ENCODE peak calls at places on chromosome 1, in five cellular contexts. M, Z, E, G and N are unnamed samples.

GRCh38 chr1:62428351-62428750 is 8.5 kb upstream of the USP1 start:
- DNase-seq in E (no peak), Z (no peak), G (no peak), M (no peak), N (no peak)

GRCh38 chr1:28056129-28056925 is 32.1 kb downstream of the EYA3 start:
- DNase-seq in Z (no peak), E (no peak), G (no peak), M (no peak), N (no peak)

GRCh38 chr1:107706181-107706580 is 258.8 kb downstream of the VAV3 start:
- DNase-seq in G (no peak), E (no peak), Z (no peak), M (no peak), N (no peak)

GRCh38 chr1:214318356-214318755 is 37.4 kb downstream of the SMYD2 start:
- DNase-seq in G (peak), M (no peak), E (peak), Z (no peak), N (no peak)

GRCh38 chr1:29650041-29650400 is 413.7 kb downstream of the PTPRU start:
- DNase-seq in G (no peak), M (no peak), Z (no peak), E (no peak), N (no peak)

GRCh38 chr1:13699936-13700520 is at the start of gene PRDM2:
- DNase-seq in E (no peak), M (peak), Z (peak), G (no peak), N (peak)

GRCh38 chr1:43267818-43268425 is 1.9 kb upstream of the TMEM125 start:
- DNase-seq in E (no peak), Z (peak), M (no peak), G (no peak), N (peak)

GRCh38 chr1:220219865-220220698 is 52.2 kb downstream of the RAB3GAP2 start:
- DNase-seq in Z (no peak), G (no peak), M (no peak), E (no peak), N (no peak)

GRCh38 chr1:245934409-245934808 is 572.7 kb downstream of the SMYD3 start:
- DNase-seq in G (no peak), Z (no peak), E (no peak), M (no peak), N (no peak)

GRCh38 chr1:177927021-177927596 is 42.7 kb downstream of the SEC16B start:
- DNase-seq in E (peak), Z (no peak), M (no peak), G (peak), N (no peak)

GRCh38 chr1:109989656-109990653 is 5.4 kb downstream of the AHCYL1 start:
- DNase-seq in M (no peak), Z (no peak), E (no peak), G (no peak), N (no peak)

GRCh38 chr1:108512239-108513071 is 47.4 kb upstream of the EEIG2 start:
- DNase-seq in M (no peak), Z (no peak), E (peak), G (no peak), N (no peak)

GRCh38 chr1:14869197-14869596 is 270.7 kb downstream of the KAZN start:
- DNase-seq in M (no peak), Z (no peak), E (no peak), G (no peak), N (no peak)

GRCh38 chr1:22681564-22682276 is 28.7 kb downstream of the C1QB start:
- DNase-seq in M (no peak), G (no peak), E (no peak), Z (no peak), N (no peak)

GRCh38 chr1:12541274-12542137 is 76.5 kb downstream of the DHRS3 start:
- DNase-seq in G (peak), E (no peak), M (peak), Z (no peak), N (peak)

GRCh38 chr1:213017447-213018273 is 2.0 kb upstream of the ANGEL2 start:
- DNase-seq in M (no peak), Z (no peak), E (no peak), G (no peak), N (no peak)

GRCh38 chr1:203295796-203296195 is 9.5 kb upstream of the BTG2 start:
- DNase-seq in E (no peak), Z (no peak), M (no peak), G (no peak), N (no peak)